ENCODE peak calls at places on chromosomes 3 and 15, in ten cellular contexts. One of them, this sample, is unnamed.
A peak's percentile ranks its signal among the peaks of the same experiment; 100 is the strongest.

GRCh38 chr3:31942446-31942845 is 38.6 kb downstream of the OSBPL10 start:
- DNase-seq in GM23338: no peak
- DNase-seq in psoas muscle: no peak
- DNase-seq in left ventricle myocardium inferior: no peak
- DNase-seq in PC-3: no peak
- DNase-seq in tibial artery: no peak
- DNase-seq in heart right ventricle: no peak
- DNase-seq in thyroid gland: no peak
- DNase-seq in astrocyte: no peak
- DNase-seq in CD4-positive, alpha-beta memory T cell: no peak
- DNase-seq in this sample: no peak

GRCh38 chr3:4829031-4829394 is 150.2 kb upstream of the BHLHE40 start:
- DNase-seq in left ventricle myocardium inferior: no peak
- DNase-seq in PC-3: peak; percentile 82
- DNase-seq in CD4-positive, alpha-beta memory T cell: no peak
- DNase-seq in astrocyte: peak; percentile 51
- DNase-seq in tibial artery: no peak
- DNase-seq in heart right ventricle: no peak
- DNase-seq in thyroid gland: no peak
- DNase-seq in psoas muscle: no peak
- DNase-seq in GM23338: no peak
- DNase-seq in this sample: no peak

GRCh38 chr3:4983739-4984510 is 4.7 kb downstream of the BHLHE40 start:
- DNase-seq in CD4-positive, alpha-beta memory T cell: peak; percentile 97
- DNase-seq in astrocyte: peak; percentile 96
- DNase-seq in heart right ventricle: no peak
- DNase-seq in left ventricle myocardium inferior: no peak
- DNase-seq in GM23338: no peak
- DNase-seq in thyroid gland: no peak
- DNase-seq in psoas muscle: peak; percentile 61
- DNase-seq in PC-3: peak; percentile 87
- DNase-seq in tibial artery: peak; percentile 81
- DNase-seq in this sample: no peak

GRCh38 chr15:63191895-63192603 is 2.6 kb downstream of the RAB8B start:
- DNase-seq in GM23338: no peak
- DNase-seq in tibial artery: no peak
- DNase-seq in PC-3: no peak
- DNase-seq in left ventricle myocardium inferior: no peak
- DNase-seq in astrocyte: no peak
- DNase-seq in thyroid gland: no peak
- DNase-seq in psoas muscle: no peak
- DNase-seq in heart right ventricle: no peak
- DNase-seq in CD4-positive, alpha-beta memory T cell: peak; percentile 90
- DNase-seq in this sample: no peak

GRCh38 chr3:158330820-158331219 is 220.9 kb downstream of the RSRC1 start:
- DNase-seq in CD4-positive, alpha-beta memory T cell: no peak
- DNase-seq in heart right ventricle: no peak
- DNase-seq in PC-3: no peak
- DNase-seq in left ventricle myocardium inferior: no peak
- DNase-seq in psoas muscle: no peak
- DNase-seq in tibial artery: no peak
- DNase-seq in GM23338: no peak
- DNase-seq in thyroid gland: no peak
- DNase-seq in astrocyte: peak; percentile 16
- DNase-seq in this sample: no peak

GRCh38 chr3:123871946-123872345 is 12.2 kb downstream of the MYLK start:
- DNase-seq in CD4-positive, alpha-beta memory T cell: no peak
- DNase-seq in astrocyte: peak; percentile 80
- DNase-seq in GM23338: no peak
- DNase-seq in PC-3: peak; percentile 76
- DNase-seq in heart right ventricle: no peak
- DNase-seq in psoas muscle: no peak
- DNase-seq in tibial artery: no peak
- DNase-seq in thyroid gland: no peak
- DNase-seq in left ventricle myocardium inferior: no peak
- DNase-seq in this sample: no peak

GRCh38 chr15:39133201-39133600 is 447.7 kb upstream of the THBS1 start:
- DNase-seq in PC-3: peak; percentile 46
- DNase-seq in psoas muscle: no peak
- DNase-seq in thyroid gland: no peak
- DNase-seq in astrocyte: peak; percentile 85
- DNase-seq in GM23338: no peak
- DNase-seq in heart right ventricle: no peak
- DNase-seq in CD4-positive, alpha-beta memory T cell: no peak
- DNase-seq in left ventricle myocardium inferior: no peak
- DNase-seq in tibial artery: no peak
- DNase-seq in this sample: no peak

GRCh38 chr15:96553451-96553850 is 223.0 kb downstream of the NR2F2 start:
- DNase-seq in heart right ventricle: no peak
- DNase-seq in GM23338: no peak
- DNase-seq in astrocyte: no peak
- DNase-seq in left ventricle myocardium inferior: no peak
- DNase-seq in tibial artery: no peak
- DNase-seq in CD4-positive, alpha-beta memory T cell: no peak
- DNase-seq in thyroid gland: no peak
- DNase-seq in PC-3: no peak
- DNase-seq in psoas muscle: no peak
- DNase-seq in this sample: no peak

GRCh38 chr15:72758195-72758594 is 25.4 kb downstream of the ADPGK start:
- DNase-seq in CD4-positive, alpha-beta memory T cell: no peak
- DNase-seq in psoas muscle: no peak
- DNase-seq in thyroid gland: no peak
- DNase-seq in GM23338: no peak
- DNase-seq in astrocyte: peak; percentile 98
- DNase-seq in tibial artery: no peak
- DNase-seq in PC-3: peak; percentile 19
- DNase-seq in left ventricle myocardium inferior: no peak
- DNase-seq in heart right ventricle: no peak
- DNase-seq in this sample: no peak

GRCh38 chr3:54899273-54899672 is 28.6 kb downstream of the LRTM1 start:
- DNase-seq in GM23338: no peak
- DNase-seq in left ventricle myocardium inferior: no peak
- DNase-seq in tibial artery: no peak
- DNase-seq in PC-3: peak; percentile 48
- DNase-seq in heart right ventricle: no peak
- DNase-seq in astrocyte: no peak
- DNase-seq in thyroid gland: no peak
- DNase-seq in psoas muscle: no peak
- DNase-seq in CD4-positive, alpha-beta memory T cell: no peak
- DNase-seq in this sample: no peak

GRCh38 chr3:57068437-57069089 is 8.1 kb downstream of the SPATA12 start:
- DNase-seq in CD4-positive, alpha-beta memory T cell: no peak
- DNase-seq in PC-3: peak; percentile 81
- DNase-seq in thyroid gland: peak; percentile 78
- DNase-seq in heart right ventricle: no peak
- DNase-seq in GM23338: no peak
- DNase-seq in tibial artery: peak; percentile 77
- DNase-seq in astrocyte: peak; percentile 89
- DNase-seq in psoas muscle: peak; percentile 58
- DNase-seq in left ventricle myocardium inferior: peak; percentile 27
- DNase-seq in this sample: peak; percentile 52

GRCh38 chr3:195128255-195129071 is 142.5 kb downstream of the XXYLT1 start:
- DNase-seq in CD4-positive, alpha-beta memory T cell: no peak
- DNase-seq in astrocyte: peak; percentile 47
- DNase-seq in left ventricle myocardium inferior: no peak
- DNase-seq in heart right ventricle: no peak
- DNase-seq in thyroid gland: no peak
- DNase-seq in tibial artery: no peak
- DNase-seq in psoas muscle: no peak
- DNase-seq in GM23338: no peak
- DNase-seq in PC-3: no peak
- DNase-seq in this sample: no peak

GRCh38 chr15:76206325-76206976 is 104.8 kb downstream of the ETFA start:
- DNase-seq in PC-3: peak; percentile 56
- DNase-seq in heart right ventricle: peak; percentile 85
- DNase-seq in GM23338: no peak
- DNase-seq in thyroid gland: peak; percentile 92
- DNase-seq in left ventricle myocardium inferior: peak; percentile 85
- DNase-seq in tibial artery: peak; percentile 90
- DNase-seq in psoas muscle: peak; percentile 82
- DNase-seq in astrocyte: peak; percentile 52
- DNase-seq in CD4-positive, alpha-beta memory T cell: no peak
- DNase-seq in this sample: peak; percentile 58

GRCh38 chr3:193593666-193594025 is 638 bp downstream of the OPA1 start:
- DNase-seq in PC-3: peak; percentile 39
- DNase-seq in GM23338: peak; percentile 35
- DNase-seq in psoas muscle: no peak
- DNase-seq in left ventricle myocardium inferior: no peak
- DNase-seq in tibial artery: no peak
- DNase-seq in astrocyte: peak; percentile 34
- DNase-seq in heart right ventricle: no peak
- DNase-seq in thyroid gland: no peak
- DNase-seq in CD4-positive, alpha-beta memory T cell: peak; percentile 68
- DNase-seq in this sample: no peak

GRCh38 chr3:185552358-185552877 is at the start of gene LIPH:
- DNase-seq in GM23338: peak; percentile 40
- DNase-seq in PC-3: peak; percentile 75
- DNase-seq in thyroid gland: no peak
- DNase-seq in astrocyte: peak; percentile 23
- DNase-seq in left ventricle myocardium inferior: no peak
- DNase-seq in tibial artery: no peak
- DNase-seq in CD4-positive, alpha-beta memory T cell: no peak
- DNase-seq in heart right ventricle: no peak
- DNase-seq in psoas muscle: no peak
- DNase-seq in this sample: no peak

GRCh38 chr3:53250453-53250852 is 5.4 kb downstream of the TKT start:
- DNase-seq in astrocyte: peak; percentile 40
- DNase-seq in PC-3: no peak
- DNase-seq in tibial artery: no peak
- DNase-seq in heart right ventricle: no peak
- DNase-seq in thyroid gland: no peak
- DNase-seq in CD4-positive, alpha-beta memory T cell: no peak
- DNase-seq in GM23338: no peak
- DNase-seq in psoas muscle: no peak
- DNase-seq in left ventricle myocardium inferior: no peak
- DNase-seq in this sample: no peak
- H3K4me1 ChIP-seq in astrocyte: peaks cover 22% of the 10 kb centered on the region
- H3K4me1 ChIP-seq in PC-3: peaks cover 31% of the 10 kb centered on the region
- H3K4me1 ChIP-seq in tibial artery: no peaks in the 10 kb centered on the region
- H3K4me1 ChIP-seq in heart right ventricle: peaks cover 18% of the 10 kb centered on the region
- H3K4me1 ChIP-seq in thyroid gland: peaks cover 58% of the 10 kb centered on the region
- H3K4me1 ChIP-seq in CD4-positive, alpha-beta memory T cell: peaks cover 53% of the 10 kb centered on the region
- H3K4me1 ChIP-seq in GM23338: peaks cover 81% of the 10 kb centered on the region
- H3K4me1 ChIP-seq in psoas muscle: peaks cover 38% of the 10 kb centered on the region
- H3K4me1 ChIP-seq in left ventricle myocardium inferior: peaks cover 94% of the 10 kb centered on the region
- H3K4me1 ChIP-seq in this sample: peaks cover 18% of the 10 kb centered on the region

GRCh38 chr3:127700406-127700805 is 27.7 kb downstream of the ABTB1 start:
- DNase-seq in tibial artery: peak; percentile 56
- DNase-seq in psoas muscle: no peak
- DNase-seq in thyroid gland: no peak
- DNase-seq in PC-3: no peak
- DNase-seq in CD4-positive, alpha-beta memory T cell: no peak
- DNase-seq in left ventricle myocardium inferior: no peak
- DNase-seq in heart right ventricle: no peak
- DNase-seq in astrocyte: no peak
- DNase-seq in GM23338: no peak
- DNase-seq in this sample: no peak
- H3K4me1 ChIP-seq in tibial artery: peaks cover 7% of the 10 kb centered on the region
- H3K4me1 ChIP-seq in psoas muscle: peaks cover 59% of the 10 kb centered on the region
- H3K4me1 ChIP-seq in thyroid gland: peaks cover 15% of the 10 kb centered on the region
- H3K4me1 ChIP-seq in PC-3: peaks cover 35% of the 10 kb centered on the region
- H3K4me1 ChIP-seq in CD4-positive, alpha-beta memory T cell: no peaks in the 10 kb centered on the region
- H3K4me1 ChIP-seq in left ventricle myocardium inferior: peaks cover 82% of the 10 kb centered on the region
- H3K4me1 ChIP-seq in heart right ventricle: peaks cover 64% of the 10 kb centered on the region
- H3K4me1 ChIP-seq in astrocyte: peaks cover 30% of the 10 kb centered on the region
- H3K4me1 ChIP-seq in GM23338: no peaks in the 10 kb centered on the region
- H3K4me1 ChIP-seq in this sample: peaks cover 30% of the 10 kb centered on the region

DNA sequence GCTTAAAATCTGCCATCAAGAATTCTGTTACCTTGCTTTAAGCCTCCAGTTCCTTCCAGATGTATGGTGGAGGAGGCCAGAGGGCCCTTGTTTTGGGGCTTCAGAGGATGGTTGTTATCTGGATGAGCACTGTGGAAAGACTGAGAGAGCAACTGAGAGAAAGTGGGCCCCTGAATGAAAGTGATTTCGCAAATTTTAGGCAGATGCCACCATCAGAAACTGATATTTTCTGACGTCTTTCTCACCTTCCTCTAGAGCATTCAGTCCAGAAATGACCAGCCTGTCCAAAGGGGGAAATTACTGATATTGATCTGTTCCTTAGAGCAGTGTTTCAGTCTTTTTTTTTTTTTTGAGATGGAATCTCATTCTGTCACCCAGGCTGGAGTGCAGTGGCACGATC is 13.4 kb downstream of the B3GNT5 start:
- DNase-seq in thyroid gland: no peak
- DNase-seq in astrocyte: no peak
- DNase-seq in left ventricle myocardium inferior: no peak
- DNase-seq in GM23338: no peak
- DNase-seq in psoas muscle: no peak
- DNase-seq in PC-3: no peak
- DNase-seq in heart right ventricle: no peak
- DNase-seq in tibial artery: no peak
- DNase-seq in CD4-positive, alpha-beta memory T cell: no peak
- DNase-seq in this sample: no peak
- H3K4me1 ChIP-seq in thyroid gland: peaks cover 19% of the 10 kb centered on the region
- H3K4me1 ChIP-seq in astrocyte: peaks cover 24% of the 10 kb centered on the region
- H3K4me1 ChIP-seq in left ventricle myocardium inferior: peaks cover 13% of the 10 kb centered on the region
- H3K4me1 ChIP-seq in GM23338: peaks cover 54% of the 10 kb centered on the region
- H3K4me1 ChIP-seq in psoas muscle: peaks cover 51% of the 10 kb centered on the region
- H3K4me1 ChIP-seq in PC-3: peaks cover 79% of the 10 kb centered on the region
- H3K4me1 ChIP-seq in heart right ventricle: no peaks in the 10 kb centered on the region
- H3K4me1 ChIP-seq in tibial artery: no peaks in the 10 kb centered on the region
- H3K4me1 ChIP-seq in CD4-positive, alpha-beta memory T cell: no peaks in the 10 kb centered on the region
- H3K4me1 ChIP-seq in this sample: peaks cover 3% of the 10 kb centered on the region

GRCh38 chr3:29348311-29348710 is 67.4 kb downstream of the RBMS3 start:
- DNase-seq in CD4-positive, alpha-beta memory T cell: no peak
- DNase-seq in GM23338: no peak
- DNase-seq in psoas muscle: no peak
- DNase-seq in astrocyte: no peak
- DNase-seq in tibial artery: no peak
- DNase-seq in left ventricle myocardium inferior: no peak
- DNase-seq in heart right ventricle: no peak
- DNase-seq in PC-3: no peak
- DNase-seq in thyroid gland: no peak
- DNase-seq in this sample: no peak

GRCh38 chr3:29346828-29347227 is 66.0 kb downstream of the RBMS3 start:
- DNase-seq in thyroid gland: no peak
- DNase-seq in GM23338: peak; percentile 69
- DNase-seq in heart right ventricle: no peak
- DNase-seq in PC-3: no peak
- DNase-seq in tibial artery: no peak
- DNase-seq in left ventricle myocardium inferior: no peak
- DNase-seq in psoas muscle: no peak
- DNase-seq in astrocyte: peak; percentile 76
- DNase-seq in CD4-positive, alpha-beta memory T cell: no peak
- DNase-seq in this sample: no peak

GRCh38 chr3:29345923-29346322 is 65.1 kb downstream of the RBMS3 start:
- DNase-seq in PC-3: no peak
- DNase-seq in astrocyte: no peak
- DNase-seq in heart right ventricle: no peak
- DNase-seq in tibial artery: no peak
- DNase-seq in left ventricle myocardium inferior: no peak
- DNase-seq in CD4-positive, alpha-beta memory T cell: no peak
- DNase-seq in GM23338: peak; percentile 50
- DNase-seq in thyroid gland: no peak
- DNase-seq in psoas muscle: no peak
- DNase-seq in this sample: no peak

GRCh38 chr3:29349049-29349448 is 68.2 kb downstream of the RBMS3 start:
- DNase-seq in astrocyte: no peak
- DNase-seq in thyroid gland: no peak
- DNase-seq in CD4-positive, alpha-beta memory T cell: no peak
- DNase-seq in GM23338: no peak
- DNase-seq in tibial artery: no peak
- DNase-seq in PC-3: no peak
- DNase-seq in left ventricle myocardium inferior: no peak
- DNase-seq in heart right ventricle: no peak
- DNase-seq in psoas muscle: no peak
- DNase-seq in this sample: no peak

GRCh38 chr3:29347412-29347811 is 66.5 kb downstream of the RBMS3 start:
- DNase-seq in GM23338: no peak
- DNase-seq in thyroid gland: no peak
- DNase-seq in CD4-positive, alpha-beta memory T cell: no peak
- DNase-seq in heart right ventricle: no peak
- DNase-seq in tibial artery: no peak
- DNase-seq in left ventricle myocardium inferior: no peak
- DNase-seq in psoas muscle: no peak
- DNase-seq in astrocyte: no peak
- DNase-seq in PC-3: no peak
- DNase-seq in this sample: no peak
- H3K4me1 ChIP-seq in GM23338: peaks cover 56% of the 10 kb centered on the region
- H3K4me1 ChIP-seq in thyroid gland: peaks cover 17% of the 10 kb centered on the region
- H3K4me1 ChIP-seq in CD4-positive, alpha-beta memory T cell: no peaks in the 10 kb centered on the region
- H3K4me1 ChIP-seq in heart right ventricle: peaks cover 9% of the 10 kb centered on the region
- H3K4me1 ChIP-seq in tibial artery: no peaks in the 10 kb centered on the region
- H3K4me1 ChIP-seq in left ventricle myocardium inferior: peaks cover 26% of the 10 kb centered on the region
- H3K4me1 ChIP-seq in psoas muscle: peaks cover 6% of the 10 kb centered on the region
- H3K4me1 ChIP-seq in astrocyte: peaks cover 3% of the 10 kb centered on the region
- H3K4me1 ChIP-seq in PC-3: no peaks in the 10 kb centered on the region
- H3K4me1 ChIP-seq in this sample: no peaks in the 10 kb centered on the region

This sample was measured in lung.